ENCODE peak calls at places on chromosomes 1 and 21, in nine cellular contexts. One of them, this sample, is unnamed.

GRCh38 chr1:162412002-162412401 is at the start of gene SH2D1B:
- DNase-seq in AG08396: no peak
- DNase-seq in GM12864: no peak
- DNase-seq in NCI-H524: no peak
- DNase-seq in heart right ventricle: no peak
- DNase-seq in left ventricle myocardium inferior: no peak
- DNase-seq in iris pigment epithelial cell: peak; percentile 44
- DNase-seq in DMS79: no peak
- DNase-seq in activated T-cell treated with anti-CD3 and anti-CD28 coated beads for 1 hour: no peak
- DNase-seq in this sample: no peak

GRCh38 chr1:164830628-164831027 is 271.6 kb downstream of the PBX1 start:
- DNase-seq in iris pigment epithelial cell: no peak
- DNase-seq in GM12864: no peak
- DNase-seq in heart right ventricle: no peak
- DNase-seq in NCI-H524: no peak
- DNase-seq in left ventricle myocardium inferior: no peak
- DNase-seq in AG08396: no peak
- DNase-seq in activated T-cell treated with anti-CD3 and anti-CD28 coated beads for 1 hour: no peak
- DNase-seq in DMS79: no peak
- DNase-seq in this sample: no peak

GRCh38 chr1:201933840-201934430 is 12.4 kb downstream of the LMOD1 start:
- DNase-seq in DMS79: no peak
- DNase-seq in AG08396: no peak
- DNase-seq in NCI-H524: no peak
- DNase-seq in heart right ventricle: no peak
- DNase-seq in iris pigment epithelial cell: peak; percentile 80
- DNase-seq in activated T-cell treated with anti-CD3 and anti-CD28 coated beads for 1 hour: no peak
- DNase-seq in left ventricle myocardium inferior: no peak
- DNase-seq in GM12864: no peak
- DNase-seq in this sample: no peak

GRCh38 chr1:5286244-5286643 is 631.8 kb downstream of the AJAP1 start:
- DNase-seq in activated T-cell treated with anti-CD3 and anti-CD28 coated beads for 1 hour: peak; percentile 41
- DNase-seq in left ventricle myocardium inferior: no peak
- DNase-seq in AG08396: no peak
- DNase-seq in iris pigment epithelial cell: no peak
- DNase-seq in NCI-H524: peak; percentile 15
- DNase-seq in DMS79: no peak
- DNase-seq in GM12864: no peak
- DNase-seq in heart right ventricle: no peak
- DNase-seq in this sample: no peak

GRCh38 chr1:61851849-61852692 is 109.8 kb downstream of the PATJ start:
- DNase-seq in iris pigment epithelial cell: peak; percentile 73
- DNase-seq in DMS79: peak; percentile 26
- DNase-seq in AG08396: peak; percentile 36
- DNase-seq in heart right ventricle: no peak
- DNase-seq in activated T-cell treated with anti-CD3 and anti-CD28 coated beads for 1 hour: no peak
- DNase-seq in left ventricle myocardium inferior: no peak
- DNase-seq in NCI-H524: peak; percentile 75
- DNase-seq in GM12864: peak; percentile 21
- DNase-seq in this sample: no peak

GRCh38 chr1:39981957-39982356 is 27.0 kb downstream of the MFSD2A start:
- DNase-seq in DMS79: no peak
- DNase-seq in NCI-H524: no peak
- DNase-seq in left ventricle myocardium inferior: no peak
- DNase-seq in heart right ventricle: no peak
- DNase-seq in iris pigment epithelial cell: peak; percentile 92
- DNase-seq in AG08396: peak; percentile 86
- DNase-seq in activated T-cell treated with anti-CD3 and anti-CD28 coated beads for 1 hour: no peak
- DNase-seq in GM12864: no peak
- DNase-seq in this sample: no peak

GRCh38 chr1:230155021-230155420 is 88.0 kb downstream of the GALNT2 start:
- DNase-seq in DMS79: no peak
- DNase-seq in AG08396: no peak
- DNase-seq in left ventricle myocardium inferior: no peak
- DNase-seq in activated T-cell treated with anti-CD3 and anti-CD28 coated beads for 1 hour: no peak
- DNase-seq in iris pigment epithelial cell: no peak
- DNase-seq in GM12864: no peak
- DNase-seq in heart right ventricle: no peak
- DNase-seq in NCI-H524: no peak
- DNase-seq in this sample: no peak

GRCh38 chr1:9589719-9590157 is 1.0 kb downstream of the TMEM201 start:
- DNase-seq in AG08396: peak; percentile 8
- DNase-seq in activated T-cell treated with anti-CD3 and anti-CD28 coated beads for 1 hour: no peak
- DNase-seq in DMS79: no peak
- DNase-seq in left ventricle myocardium inferior: no peak
- DNase-seq in NCI-H524: peak; percentile 49
- DNase-seq in heart right ventricle: no peak
- DNase-seq in iris pigment epithelial cell: peak; percentile 12
- DNase-seq in GM12864: no peak
- DNase-seq in this sample: no peak

GRCh38 chr1:10776206-10776905 is 20.1 kb downstream of the CASZ1 start:
- DNase-seq in iris pigment epithelial cell: no peak
- DNase-seq in heart right ventricle: no peak
- DNase-seq in NCI-H524: peak; percentile 86
- DNase-seq in DMS79: peak; percentile 89
- DNase-seq in activated T-cell treated with anti-CD3 and anti-CD28 coated beads for 1 hour: no peak
- DNase-seq in AG08396: no peak
- DNase-seq in left ventricle myocardium inferior: peak; percentile 11
- DNase-seq in GM12864: no peak
- DNase-seq in this sample: no peak

GRCh38 chr21:43585924-43586411 is 73.3 kb downstream of the HSF2BP start:
- DNase-seq in heart right ventricle: no peak
- DNase-seq in activated T-cell treated with anti-CD3 and anti-CD28 coated beads for 1 hour: no peak
- DNase-seq in NCI-H524: no peak
- DNase-seq in AG08396: peak; percentile 80
- DNase-seq in iris pigment epithelial cell: peak; percentile 100
- DNase-seq in left ventricle myocardium inferior: no peak
- DNase-seq in GM12864: no peak
- DNase-seq in DMS79: no peak
- DNase-seq in this sample: no peak

GRCh38 chr1:156499703-156500577 is 635 bp downstream of the MEF2D start:
- DNase-seq in DMS79: no peak
- DNase-seq in activated T-cell treated with anti-CD3 and anti-CD28 coated beads for 1 hour: peak; percentile 27
- DNase-seq in heart right ventricle: peak; percentile 71
- DNase-seq in NCI-H524: peak; percentile 61
- DNase-seq in left ventricle myocardium inferior: peak; percentile 78
- DNase-seq in AG08396: no peak
- DNase-seq in iris pigment epithelial cell: no peak
- DNase-seq in GM12864: no peak
- DNase-seq in this sample: peak; percentile 81

GRCh38 chr1:65762081-65762862 is 30.4 kb upstream of the PDE4B start:
- DNase-seq in NCI-H524: no peak
- DNase-seq in GM12864: no peak
- DNase-seq in heart right ventricle: no peak
- DNase-seq in iris pigment epithelial cell: peak; percentile 11
- DNase-seq in DMS79: no peak
- DNase-seq in left ventricle myocardium inferior: no peak
- DNase-seq in activated T-cell treated with anti-CD3 and anti-CD28 coated beads for 1 hour: no peak
- DNase-seq in AG08396: no peak
- DNase-seq in this sample: no peak

GRCh38 chr1:118920124-118920675 is 67.9 kb downstream of the TBX15 start:
- DNase-seq in NCI-H524: no peak
- DNase-seq in iris pigment epithelial cell: no peak
- DNase-seq in GM12864: no peak
- DNase-seq in AG08396: no peak
- DNase-seq in left ventricle myocardium inferior: no peak
- DNase-seq in heart right ventricle: no peak
- DNase-seq in DMS79: no peak
- DNase-seq in activated T-cell treated with anti-CD3 and anti-CD28 coated beads for 1 hour: no peak
- DNase-seq in this sample: no peak

GRCh38 chr1:66652556-66652955 is 99.7 kb upstream of the DYNLT5 start:
- DNase-seq in DMS79: no peak
- DNase-seq in heart right ventricle: no peak
- DNase-seq in GM12864: no peak
- DNase-seq in left ventricle myocardium inferior: no peak
- DNase-seq in activated T-cell treated with anti-CD3 and anti-CD28 coated beads for 1 hour: no peak
- DNase-seq in NCI-H524: no peak
- DNase-seq in iris pigment epithelial cell: peak; percentile 53
- DNase-seq in AG08396: no peak
- DNase-seq in this sample: no peak

GRCh38 chr1:214549604-214550338 is 1.6 kb downstream of the PTPN14 start:
- DNase-seq in AG08396: peak; percentile 31
- DNase-seq in heart right ventricle: no peak
- DNase-seq in iris pigment epithelial cell: peak; percentile 61
- DNase-seq in DMS79: no peak
- DNase-seq in NCI-H524: peak; percentile 94
- DNase-seq in GM12864: no peak
- DNase-seq in activated T-cell treated with anti-CD3 and anti-CD28 coated beads for 1 hour: no peak
- DNase-seq in left ventricle myocardium inferior: no peak
- DNase-seq in this sample: no peak

GRCh38 chr1:211548321-211549091 is 30.5 kb downstream of the SLC30A1 start:
- DNase-seq in AG08396: no peak
- DNase-seq in left ventricle myocardium inferior: no peak
- DNase-seq in activated T-cell treated with anti-CD3 and anti-CD28 coated beads for 1 hour: peak; percentile 4
- DNase-seq in GM12864: no peak
- DNase-seq in DMS79: no peak
- DNase-seq in heart right ventricle: no peak
- DNase-seq in iris pigment epithelial cell: no peak
- DNase-seq in NCI-H524: peak; percentile 97
- DNase-seq in this sample: no peak

GRCh38 chr1:175833502-175833901 is 90.1 kb upstream of the TNR start:
- DNase-seq in GM12864: no peak
- DNase-seq in heart right ventricle: no peak
- DNase-seq in AG08396: no peak
- DNase-seq in activated T-cell treated with anti-CD3 and anti-CD28 coated beads for 1 hour: no peak
- DNase-seq in DMS79: no peak
- DNase-seq in left ventricle myocardium inferior: no peak
- DNase-seq in NCI-H524: no peak
- DNase-seq in iris pigment epithelial cell: no peak
- DNase-seq in this sample: no peak

GRCh38 chr1:200968469-200969410 is 54.8 kb downstream of the KIF21B start:
- DNase-seq in NCI-H524: no peak
- DNase-seq in DMS79: no peak
- DNase-seq in GM12864: no peak
- DNase-seq in AG08396: no peak
- DNase-seq in iris pigment epithelial cell: peak; percentile 27
- DNase-seq in heart right ventricle: no peak
- DNase-seq in activated T-cell treated with anti-CD3 and anti-CD28 coated beads for 1 hour: no peak
- DNase-seq in left ventricle myocardium inferior: no peak
- DNase-seq in this sample: no peak

GRCh38 chr1:222654849-222655248 is 37.0 kb downstream of the MIA3 start:
- DNase-seq in iris pigment epithelial cell: peak; percentile 78
- DNase-seq in activated T-cell treated with anti-CD3 and anti-CD28 coated beads for 1 hour: peak; percentile 46
- DNase-seq in left ventricle myocardium inferior: no peak
- DNase-seq in heart right ventricle: no peak
- DNase-seq in DMS79: no peak
- DNase-seq in GM12864: peak; percentile 77
- DNase-seq in NCI-H524: no peak
- DNase-seq in AG08396: peak; percentile 35
- DNase-seq in this sample: no peak

GRCh38 chr1:176954242-176954641 is 210.3 kb downstream of the ASTN1 start:
- DNase-seq in AG08396: no peak
- DNase-seq in DMS79: no peak
- DNase-seq in heart right ventricle: no peak
- DNase-seq in left ventricle myocardium inferior: no peak
- DNase-seq in NCI-H524: peak; percentile 37
- DNase-seq in activated T-cell treated with anti-CD3 and anti-CD28 coated beads for 1 hour: no peak
- DNase-seq in iris pigment epithelial cell: no peak
- DNase-seq in GM12864: no peak
- DNase-seq in this sample: no peak

GRCh38 chr1:113479713-113480676 is 89.7 kb downstream of the MAGI3 start:
- DNase-seq in AG08396: no peak
- DNase-seq in NCI-H524: no peak
- DNase-seq in heart right ventricle: no peak
- DNase-seq in GM12864: no peak
- DNase-seq in activated T-cell treated with anti-CD3 and anti-CD28 coated beads for 1 hour: no peak
- DNase-seq in iris pigment epithelial cell: peak; percentile 11
- DNase-seq in DMS79: no peak
- DNase-seq in left ventricle myocardium inferior: no peak
- DNase-seq in this sample: no peak

This sample was measured in Right ventricle myocardium inferior.